ENCODE peak calls at places on chromosome 13, in eight cellular contexts. Q is right atrium auricular region; H is GM03348; U is A549; E is ACHN; D is CD8-positive, alpha-beta memory T cell; B is stimulated activated CD4-positive, alpha-beta T cell treated with anti-CD3 and anti-CD28 coated beads, Interleukin-2, amount 100 ng/mL, for 48 hours; M is activated CD4-positive, alpha-beta T cell treated with anti-CD3 and anti-CD28 coated beads, Interleukin-2, amount 10 ng/mL, durations not matched to agents 7 days and 5 days. R is an unnamed sample.

GRCh38 chr13:114065926-114066774 is 66.3 kb downstream of the RASA3 start:
- DNase-seq in D (no peak), H (no peak), Q (no peak), E (no peak), M (no peak), B (no peak), U (no peak), R (no peak)

GRCh38 chr13:26943748-26944147 is 183.2 kb upstream of the GPR12 start:
- DNase-seq in M (no peak), H (no peak), E (no peak), U (no peak), B (no peak), D (no peak), Q (no peak), R (no peak)

GRCh38 chr13:21695536-21695935 is 24.7 kb downstream of the FGF9 start:
- DNase-seq in D (no peak), E (no peak), H (no peak), B (no peak), M (no peak), U (no peak), Q (no peak), R (no peak)

GRCh38 chr13:41633776-41634175 is 176.4 kb downstream of the RGCC start:
- DNase-seq in E (no peak), M (no peak), U (no peak), Q (no peak), B (no peak), D (no peak), H (no peak), R (no peak)

GRCh38 chr13:113364933-113365371 is 1.0 kb upstream of the GRTP1 start:
- DNase-seq in H (no peak), Q (peak), M (no peak), U (no peak), D (no peak), E (no peak), B (no peak), R (no peak)

GRCh38 chr13:111401755-111402154 is 81.3 kb downstream of the TEX29 start:
- DNase-seq in M (no peak), D (no peak), B (no peak), U (no peak), E (no peak), Q (no peak), H (no peak), R (no peak)

GRCh38 chr13:57633950-57634828 is 2.6 kb downstream of the PCDH17 start:
- DNase-seq in H (no peak), Q (no peak), B (no peak), D (no peak), M (no peak), U (no peak), E (no peak), R (no peak)

GRCh38 chr13:34076943-34077703 is 259.2 kb downstream of the RFC3 start:
- DNase-seq in E (peak), U (peak), M (no peak), B (no peak), Q (no peak), D (no peak), H (peak), R (peak)

GRCh38 chr13:113426591-113426986 is 26.7 kb downstream of the ADPRHL1 start:
- DNase-seq in M (no peak), B (no peak), H (no peak), Q (no peak), U (no peak), D (peak), E (no peak), R (no peak)

GRCh38 chr13:40792284-40793051 is 3.1 kb downstream of the SLC25A15 start:
- DNase-seq in H (no peak), Q (peak), U (no peak), E (no peak), D (no peak), B (no peak), M (no peak), R (no peak)

GRCh38 chr13:109400192-109400591 is 386.2 kb downstream of the IRS2 start:
- DNase-seq in E (no peak), D (no peak), Q (peak), H (no peak), B (no peak), U (no peak), M (no peak), R (no peak)

GRCh38 chr13:83515267-83515666 is 367.0 kb downstream of the SLITRK1 start:
- DNase-seq in D (no peak), M (no peak), U (peak), H (peak), E (no peak), Q (no peak), B (no peak), R (peak)

GRCh38 chr13:31027136-31027535 is 94.7 kb downstream of the TEX26 start:
- DNase-seq in D (no peak), U (no peak), Q (no peak), E (no peak), H (no peak), M (no peak), B (no peak), R (no peak)

GRCh38 chr13:39672378-39673132 is 17.1 kb downstream of the COG6 start:
- DNase-seq in M (no peak), B (no peak), U (no peak), D (no peak), E (no peak), Q (no peak), H (no peak), R (no peak)

R was measured in T47D.